ENCODE peak calls at places on chromosomes 6 and 20, in six cellular contexts. One of them, this sample, is unnamed. For H3K9me2, the result is how much of the 10 kb centered on the place peaks cover.

GRCh38 chr6:12246900-12247299 is 43.3 kb upstream of the EDN1 start:
- DNase-seq in PC-3: peak
- DNase-seq in HCT116: no peak
- DNase-seq in GM23248: peak
- DNase-seq in MM.1S: no peak
- DNase-seq in SK-N-SH: no peak
- DNase-seq in this sample: no peak

GRCh38 chr6:164097557-164098398 is 683.3 kb downstream of the QKI start:
- DNase-seq in MM.1S: no peak
- DNase-seq in SK-N-SH: no peak
- DNase-seq in HCT116: no peak
- DNase-seq in PC-3: peak
- DNase-seq in GM23248: peak
- DNase-seq in this sample: no peak

GRCh38 chr6:49849121-49849907 is 17.0 kb downstream of the CRISP1 start:
- DNase-seq in GM23248: peak
- DNase-seq in PC-3: peak
- DNase-seq in SK-N-SH: peak
- DNase-seq in MM.1S: peak
- DNase-seq in HCT116: peak
- DNase-seq in this sample: peak

GRCh38 chr20:61436268-61436667 is 184.2 kb downstream of the CDH4 start:
- DNase-seq in PC-3: no peak
- DNase-seq in SK-N-SH: no peak
- DNase-seq in MM.1S: no peak
- DNase-seq in HCT116: no peak
- DNase-seq in GM23248: peak
- DNase-seq in this sample: no peak

GRCh38 chr6:149755300-149756260 is 6.0 kb downstream of the PCMT1 start:
- DNase-seq in GM23248: no peak
- DNase-seq in HCT116: no peak
- DNase-seq in SK-N-SH: no peak
- DNase-seq in PC-3: no peak
- DNase-seq in MM.1S: no peak
- DNase-seq in this sample: no peak

GRCh38 chr6:29561618-29562181 is 2.2 kb upstream of the UBD start:
- DNase-seq in GM23248: no peak
- DNase-seq in MM.1S: no peak
- DNase-seq in HCT116: no peak
- DNase-seq in SK-N-SH: no peak
- DNase-seq in PC-3: no peak
- DNase-seq in this sample: no peak

GRCh38 chr6:134245691-134246090 is 72.2 kb downstream of the SGK1 start:
- DNase-seq in SK-N-SH: no peak
- DNase-seq in HCT116: no peak
- DNase-seq in PC-3: no peak
- DNase-seq in MM.1S: no peak
- DNase-seq in GM23248: no peak
- DNase-seq in this sample: no peak

GRCh38 chr6:27133281-27134227 is 113.9 kb upstream of the PRSS16 start:
- DNase-seq in MM.1S: peak
- DNase-seq in GM23248: peak
- DNase-seq in HCT116: peak
- DNase-seq in SK-N-SH: no peak
- DNase-seq in PC-3: peak
- DNase-seq in this sample: peak

DNA sequence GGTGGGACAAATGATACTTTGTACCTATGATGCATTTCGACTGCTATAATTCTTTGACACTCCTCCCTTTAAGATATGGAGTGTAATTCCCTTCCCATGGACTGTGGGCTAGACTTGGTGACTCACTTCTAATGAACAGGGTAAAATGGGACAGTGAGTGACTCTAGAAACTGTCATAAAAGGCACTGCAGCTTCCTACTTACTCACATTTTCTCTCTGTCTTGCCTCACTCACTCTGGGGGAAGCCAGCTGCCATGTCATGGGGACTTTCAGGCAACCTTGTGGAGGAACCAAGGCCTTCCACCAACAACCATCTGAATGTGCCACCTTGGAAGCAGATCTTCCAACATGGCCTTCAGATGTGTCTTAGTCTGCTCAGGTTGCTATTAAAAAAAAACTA is 12.9 kb upstream of the GFOD1 start:
- DNase-seq in PC-3: peak
- DNase-seq in GM23248: peak
- DNase-seq in SK-N-SH: no peak
- DNase-seq in HCT116: no peak
- DNase-seq in MM.1S: no peak
- DNase-seq in this sample: no peak
- H3K9ac ChIP-seq in PC-3: no peak
- H3K9ac ChIP-seq in GM23248: no peak
- H3K9ac ChIP-seq in SK-N-SH: no peak
- H3K9ac ChIP-seq in HCT116: no peak
- H3K9ac ChIP-seq in MM.1S: no peak
- H3K9ac ChIP-seq in this sample: no peak

GRCh38 chr6:44503471-44503870 is 116.0 kb downstream of the CDC5L start:
- DNase-seq in SK-N-SH: no peak
- DNase-seq in HCT116: no peak
- DNase-seq in PC-3: no peak
- DNase-seq in GM23248: no peak
- DNase-seq in MM.1S: no peak
- DNase-seq in this sample: no peak
- H3K9me2 ChIP-seq in SK-N-SH: under half
- H3K9me2 ChIP-seq in HCT116: under half
- H3K9me2 ChIP-seq in PC-3: under half
- H3K9me2 ChIP-seq in GM23248: under half
- H3K9me2 ChIP-seq in MM.1S: under half
- H3K9me2 ChIP-seq in this sample: under half

GRCh38 chr6:9527679-9528286 is 887.1 kb downstream of the TFAP2A start:
- DNase-seq in HCT116: no peak
- DNase-seq in SK-N-SH: no peak
- DNase-seq in GM23248: peak
- DNase-seq in PC-3: no peak
- DNase-seq in MM.1S: no peak
- DNase-seq in this sample: no peak
- H3K4me2 ChIP-seq in HCT116: no peak
- H3K4me2 ChIP-seq in SK-N-SH: no peak
- H3K4me2 ChIP-seq in GM23248: no peak
- H3K4me2 ChIP-seq in PC-3: no peak
- H3K4me2 ChIP-seq in MM.1S: no peak
- H3K4me2 ChIP-seq in this sample: no peak

DNA sequence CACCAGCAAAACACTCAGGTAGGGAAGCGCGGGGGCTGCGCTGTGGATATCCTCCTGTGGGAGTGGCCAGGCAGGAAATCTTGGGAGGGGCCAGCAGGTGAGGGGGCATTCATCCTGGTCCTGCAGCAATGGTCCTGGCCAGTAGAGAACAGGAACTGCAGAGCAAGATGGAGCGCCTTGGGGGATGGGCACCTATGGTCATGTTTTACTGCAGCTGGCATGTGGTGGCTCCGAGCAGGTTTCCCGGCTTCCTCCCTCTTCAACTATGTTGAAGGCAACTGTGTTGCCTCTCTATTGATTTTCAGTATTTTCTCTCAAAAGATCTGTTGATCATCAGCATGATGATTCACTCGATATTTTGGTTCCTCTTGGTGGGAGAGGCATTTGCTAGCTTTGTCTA is 70.9 kb downstream of the SNAP91 start:
- DNase-seq in MM.1S: no peak
- DNase-seq in GM23248: no peak
- DNase-seq in PC-3: no peak
- DNase-seq in SK-N-SH: no peak
- DNase-seq in HCT116: no peak
- DNase-seq in this sample: no peak
- H3K9ac ChIP-seq in MM.1S: no peak
- H3K9ac ChIP-seq in GM23248: no peak
- H3K9ac ChIP-seq in PC-3: no peak
- H3K9ac ChIP-seq in SK-N-SH: no peak
- H3K9ac ChIP-seq in HCT116: no peak
- H3K9ac ChIP-seq in this sample: no peak

GRCh38 chr6:75460636-75461035 is 33.0 kb downstream of the FILIP1 start:
- DNase-seq in GM23248: peak
- DNase-seq in PC-3: no peak
- DNase-seq in SK-N-SH: no peak
- DNase-seq in MM.1S: no peak
- DNase-seq in HCT116: no peak
- DNase-seq in this sample: no peak
- H3K9me2 ChIP-seq in GM23248: under half
- H3K9me2 ChIP-seq in PC-3: under half
- H3K9me2 ChIP-seq in SK-N-SH: under half
- H3K9me2 ChIP-seq in MM.1S: under half
- H3K9me2 ChIP-seq in HCT116: under half
- H3K9me2 ChIP-seq in this sample: under half

GRCh38 chr6:36927691-36928546 is 26.6 kb upstream of the PI16 start:
- DNase-seq in GM23248: peak
- DNase-seq in MM.1S: no peak
- DNase-seq in PC-3: no peak
- DNase-seq in SK-N-SH: no peak
- DNase-seq in HCT116: no peak
- DNase-seq in this sample: no peak
- H3K4me2 ChIP-seq in GM23248: peak
- H3K4me2 ChIP-seq in MM.1S: no peak
- H3K4me2 ChIP-seq in PC-3: no peak
- H3K4me2 ChIP-seq in SK-N-SH: no peak
- H3K4me2 ChIP-seq in HCT116: no peak
- H3K4me2 ChIP-seq in this sample: no peak

GRCh38 chr20:54694516-54694915 is 219.1 kb downstream of the DOK5 start:
- DNase-seq in MM.1S: no peak
- DNase-seq in PC-3: no peak
- DNase-seq in GM23248: no peak
- DNase-seq in HCT116: no peak
- DNase-seq in SK-N-SH: no peak
- DNase-seq in this sample: no peak

GRCh38 chr20:54704032-54704635 is 228.7 kb downstream of the DOK5 start:
- DNase-seq in SK-N-SH: no peak
- DNase-seq in MM.1S: peak
- DNase-seq in GM23248: no peak
- DNase-seq in HCT116: no peak
- DNase-seq in PC-3: no peak
- DNase-seq in this sample: no peak

GRCh38 chr20:54698373-54698772 is 223.0 kb downstream of the DOK5 start:
- DNase-seq in PC-3: no peak
- DNase-seq in GM23248: no peak
- DNase-seq in HCT116: no peak
- DNase-seq in SK-N-SH: no peak
- DNase-seq in MM.1S: no peak
- DNase-seq in this sample: no peak
- H3K9ac ChIP-seq in PC-3: no peak
- H3K9ac ChIP-seq in GM23248: no peak
- H3K9ac ChIP-seq in HCT116: no peak
- H3K9ac ChIP-seq in SK-N-SH: no peak
- H3K9ac ChIP-seq in MM.1S: no peak
- H3K9ac ChIP-seq in this sample: no peak

GRCh38 chr6:128070406-128070805 is 169.5 kb upstream of the THEMIS start:
- DNase-seq in GM23248: peak
- DNase-seq in MM.1S: no peak
- DNase-seq in PC-3: no peak
- DNase-seq in SK-N-SH: no peak
- DNase-seq in HCT116: no peak
- DNase-seq in this sample: no peak
- H3K9me2 ChIP-seq in GM23248: under half
- H3K9me2 ChIP-seq in MM.1S: under half
- H3K9me2 ChIP-seq in PC-3: under half
- H3K9me2 ChIP-seq in SK-N-SH: under half
- H3K9me2 ChIP-seq in HCT116: under half
- H3K9me2 ChIP-seq in this sample: under half

GRCh38 chr6:5671162-5671561 is 335.6 kb downstream of the NRN1 start:
- DNase-seq in HCT116: no peak
- DNase-seq in SK-N-SH: no peak
- DNase-seq in MM.1S: no peak
- DNase-seq in PC-3: no peak
- DNase-seq in GM23248: peak
- DNase-seq in this sample: peak

GRCh38 chr6:5672581-5673011 is 334.1 kb downstream of the NRN1 start:
- DNase-seq in HCT116: no peak
- DNase-seq in SK-N-SH: no peak
- DNase-seq in PC-3: peak
- DNase-seq in GM23248: peak
- DNase-seq in MM.1S: no peak
- DNase-seq in this sample: no peak

GRCh38 chr6:5670381-5670780 is 336.3 kb downstream of the NRN1 start:
- DNase-seq in PC-3: no peak
- DNase-seq in GM23248: no peak
- DNase-seq in MM.1S: no peak
- DNase-seq in HCT116: no peak
- DNase-seq in SK-N-SH: no peak
- DNase-seq in this sample: peak

GRCh38 chr6:5673016-5673415 is 333.7 kb downstream of the NRN1 start:
- DNase-seq in SK-N-SH: no peak
- DNase-seq in PC-3: no peak
- DNase-seq in HCT116: no peak
- DNase-seq in MM.1S: no peak
- DNase-seq in GM23248: no peak
- DNase-seq in this sample: no peak

GRCh38 chr6:5671604-5672559 is 334.8 kb downstream of the NRN1 start:
- DNase-seq in PC-3: no peak
- DNase-seq in MM.1S: no peak
- DNase-seq in GM23248: peak
- DNase-seq in HCT116: no peak
- DNase-seq in SK-N-SH: no peak
- DNase-seq in this sample: peak
- H3K4me2 ChIP-seq in PC-3: peak
- H3K4me2 ChIP-seq in MM.1S: no peak
- H3K4me2 ChIP-seq in GM23248: peak
- H3K4me2 ChIP-seq in HCT116: no peak
- H3K4me2 ChIP-seq in SK-N-SH: peak
- H3K4me2 ChIP-seq in this sample: peak

DNA sequence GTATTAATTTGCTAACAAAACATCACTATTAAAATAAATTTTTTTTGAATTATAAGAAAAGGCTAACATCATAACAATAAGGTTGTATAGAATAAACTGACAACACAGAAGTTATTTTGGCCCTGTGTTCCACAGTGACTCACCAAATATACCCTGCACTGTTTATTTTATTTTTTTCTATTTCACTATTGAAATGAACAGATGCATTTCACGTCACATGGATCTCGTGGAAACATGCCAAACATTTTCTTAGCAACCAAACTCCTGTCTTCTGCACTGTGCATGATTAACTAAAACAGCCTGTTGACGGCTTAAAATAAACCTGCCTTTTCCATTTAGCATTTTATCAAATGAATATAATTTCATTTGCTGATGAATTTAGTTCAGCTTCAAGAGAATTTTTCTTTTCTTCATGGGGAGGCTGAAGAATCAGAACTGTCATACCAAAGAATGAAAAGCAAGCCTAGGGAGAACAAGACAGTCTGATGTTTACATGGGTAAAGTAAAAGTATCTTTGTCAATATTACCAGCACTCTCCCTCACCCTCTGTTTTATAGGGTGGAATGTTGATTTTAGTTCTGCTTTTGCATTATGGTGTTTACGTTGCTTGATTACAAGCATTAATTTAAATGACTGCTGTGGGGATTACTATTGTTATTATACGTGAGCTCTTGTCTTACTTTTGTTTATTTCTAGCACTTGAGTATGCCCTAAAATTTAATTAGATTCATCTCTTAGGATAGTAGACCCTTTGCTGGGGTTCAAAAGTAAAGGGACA is 115.3 kb downstream of the LCA5 start:
- DNase-seq in PC-3: peak
- DNase-seq in SK-N-SH: peak
- DNase-seq in GM23248: peak
- DNase-seq in HCT116: no peak
- DNase-seq in MM.1S: no peak
- DNase-seq in this sample: no peak
- H3K9ac ChIP-seq in PC-3: no peak
- H3K9ac ChIP-seq in SK-N-SH: no peak
- H3K9ac ChIP-seq in GM23248: no peak
- H3K9ac ChIP-seq in HCT116: no peak
- H3K9ac ChIP-seq in MM.1S: no peak
- H3K9ac ChIP-seq in this sample: no peak